ENCODE peak calls at places on chromosomes 12 and 14, in eight cellular contexts. One of them, this sample, is unnamed.

GRCh38 chr12:132342322-132342721 is 12.9 kb upstream of the GALNT9 start:
- DNase-seq in endothelial cell: peak; percentile 57
- DNase-seq in GM04503: no peak
- DNase-seq in stimulated activated naive CD8-positive, alpha-beta T cell treated with anti-CD3 and anti-CD28 coated beads, Interleukin-15, amount 100 ng/mL, for 72 hours: no peak
- DNase-seq in GM20000: no peak
- DNase-seq in foreskin fibroblast: no peak
- DNase-seq in lower leg skin: no peak
- DNase-seq in GM23338: peak; percentile 73
- DNase-seq in this sample: no peak

GRCh38 chr12:65156366-65156831 is 13.0 kb upstream of the LEMD3 start:
- DNase-seq in endothelial cell: no peak
- DNase-seq in lower leg skin: no peak
- DNase-seq in GM04503: no peak
- DNase-seq in stimulated activated naive CD8-positive, alpha-beta T cell treated with anti-CD3 and anti-CD28 coated beads, Interleukin-15, amount 100 ng/mL, for 72 hours: peak; percentile 20
- DNase-seq in GM23338: no peak
- DNase-seq in foreskin fibroblast: peak; percentile 10
- DNase-seq in GM20000: peak; percentile 54
- DNase-seq in this sample: peak; percentile 16

GRCh38 chr12:62785941-62786559 is 148.9 kb downstream of the PPM1H start:
- DNase-seq in lower leg skin: no peak
- DNase-seq in endothelial cell: peak; percentile 22
- DNase-seq in GM23338: no peak
- DNase-seq in GM04503: peak; percentile 87
- DNase-seq in foreskin fibroblast: peak; percentile 95
- DNase-seq in stimulated activated naive CD8-positive, alpha-beta T cell treated with anti-CD3 and anti-CD28 coated beads, Interleukin-15, amount 100 ng/mL, for 72 hours: no peak
- DNase-seq in GM20000: no peak
- DNase-seq in this sample: no peak

GRCh38 chr12:109827566-109828550 is 5.3 kb downstream of the TRPV4 start:
- DNase-seq in lower leg skin: peak; percentile 35
- DNase-seq in foreskin fibroblast: no peak
- DNase-seq in GM20000: no peak
- DNase-seq in GM04503: no peak
- DNase-seq in stimulated activated naive CD8-positive, alpha-beta T cell treated with anti-CD3 and anti-CD28 coated beads, Interleukin-15, amount 100 ng/mL, for 72 hours: no peak
- DNase-seq in endothelial cell: no peak
- DNase-seq in GM23338: no peak
- DNase-seq in this sample: no peak

GRCh38 chr12:68378859-68379628 is 46.9 kb upstream of the MDM1 start:
- DNase-seq in foreskin fibroblast: peak; percentile 52
- DNase-seq in GM23338: no peak
- DNase-seq in stimulated activated naive CD8-positive, alpha-beta T cell treated with anti-CD3 and anti-CD28 coated beads, Interleukin-15, amount 100 ng/mL, for 72 hours: no peak
- DNase-seq in endothelial cell: no peak
- DNase-seq in GM20000: no peak
- DNase-seq in lower leg skin: peak; percentile 37
- DNase-seq in GM04503: no peak
- DNase-seq in this sample: no peak

GRCh38 chr12:91743727-91744126 is 401.9 kb downstream of the BTG1 start:
- DNase-seq in GM04503: no peak
- DNase-seq in foreskin fibroblast: peak; percentile 13
- DNase-seq in GM20000: no peak
- DNase-seq in GM23338: no peak
- DNase-seq in stimulated activated naive CD8-positive, alpha-beta T cell treated with anti-CD3 and anti-CD28 coated beads, Interleukin-15, amount 100 ng/mL, for 72 hours: no peak
- DNase-seq in endothelial cell: no peak
- DNase-seq in lower leg skin: no peak
- DNase-seq in this sample: no peak

GRCh38 chr12:58463050-58463449 is 457.3 kb downstream of the LRIG3 start:
- DNase-seq in GM20000: no peak
- DNase-seq in GM23338: no peak
- DNase-seq in foreskin fibroblast: no peak
- DNase-seq in stimulated activated naive CD8-positive, alpha-beta T cell treated with anti-CD3 and anti-CD28 coated beads, Interleukin-15, amount 100 ng/mL, for 72 hours: no peak
- DNase-seq in GM04503: no peak
- DNase-seq in lower leg skin: no peak
- DNase-seq in endothelial cell: no peak
- DNase-seq in this sample: no peak

GRCh38 chr14:24566318-24566717 is 9.7 kb downstream of the CTSG start:
- DNase-seq in GM04503: no peak
- DNase-seq in endothelial cell: no peak
- DNase-seq in stimulated activated naive CD8-positive, alpha-beta T cell treated with anti-CD3 and anti-CD28 coated beads, Interleukin-15, amount 100 ng/mL, for 72 hours: no peak
- DNase-seq in lower leg skin: no peak
- DNase-seq in GM20000: no peak
- DNase-seq in foreskin fibroblast: no peak
- DNase-seq in GM23338: no peak
- DNase-seq in this sample: no peak

GRCh38 chr14:55129086-55129427 is at the start of gene LGALS3:
- DNase-seq in GM20000: peak; percentile 92
- DNase-seq in endothelial cell: peak; percentile 23
- DNase-seq in stimulated activated naive CD8-positive, alpha-beta T cell treated with anti-CD3 and anti-CD28 coated beads, Interleukin-15, amount 100 ng/mL, for 72 hours: no peak
- DNase-seq in GM04503: no peak
- DNase-seq in lower leg skin: peak; percentile 71
- DNase-seq in foreskin fibroblast: peak; percentile 88
- DNase-seq in GM23338: peak; percentile 78
- DNase-seq in this sample: peak; percentile 12

GRCh38 chr14:101113835-101114725 is 210.6 kb upstream of the RTL1 start:
- DNase-seq in GM23338: no peak
- DNase-seq in GM04503: no peak
- DNase-seq in lower leg skin: peak; percentile 4
- DNase-seq in foreskin fibroblast: no peak
- DNase-seq in GM20000: no peak
- DNase-seq in stimulated activated naive CD8-positive, alpha-beta T cell treated with anti-CD3 and anti-CD28 coated beads, Interleukin-15, amount 100 ng/mL, for 72 hours: no peak
- DNase-seq in endothelial cell: no peak
- DNase-seq in this sample: no peak

GRCh38 chr14:63659726-63660125 is 18.1 kb upstream of the WDR89 start:
- DNase-seq in stimulated activated naive CD8-positive, alpha-beta T cell treated with anti-CD3 and anti-CD28 coated beads, Interleukin-15, amount 100 ng/mL, for 72 hours: no peak
- DNase-seq in foreskin fibroblast: peak; percentile 6
- DNase-seq in GM23338: no peak
- DNase-seq in GM04503: no peak
- DNase-seq in endothelial cell: no peak
- DNase-seq in lower leg skin: no peak
- DNase-seq in GM20000: no peak
- DNase-seq in this sample: no peak

GRCh38 chr12:1171657-1172056 is 180.6 kb downstream of the ERC1 start:
- DNase-seq in GM04503: no peak
- DNase-seq in GM20000: no peak
- DNase-seq in foreskin fibroblast: peak; percentile 6
- DNase-seq in endothelial cell: no peak
- DNase-seq in lower leg skin: no peak
- DNase-seq in stimulated activated naive CD8-positive, alpha-beta T cell treated with anti-CD3 and anti-CD28 coated beads, Interleukin-15, amount 100 ng/mL, for 72 hours: no peak
- DNase-seq in GM23338: no peak
- DNase-seq in this sample: no peak

GRCh38 chr14:104288272-104288671 is 149.9 kb downstream of the KIF26A start:
- DNase-seq in foreskin fibroblast: no peak
- DNase-seq in GM04503: no peak
- DNase-seq in GM20000: no peak
- DNase-seq in lower leg skin: no peak
- DNase-seq in GM23338: no peak
- DNase-seq in stimulated activated naive CD8-positive, alpha-beta T cell treated with anti-CD3 and anti-CD28 coated beads, Interleukin-15, amount 100 ng/mL, for 72 hours: no peak
- DNase-seq in endothelial cell: no peak
- DNase-seq in this sample: no peak

GRCh38 chr14:72172075-72172474 is 239.8 kb downstream of the RGS6 start:
- DNase-seq in GM04503: no peak
- DNase-seq in GM20000: no peak
- DNase-seq in stimulated activated naive CD8-positive, alpha-beta T cell treated with anti-CD3 and anti-CD28 coated beads, Interleukin-15, amount 100 ng/mL, for 72 hours: no peak
- DNase-seq in GM23338: no peak
- DNase-seq in lower leg skin: no peak
- DNase-seq in foreskin fibroblast: no peak
- DNase-seq in endothelial cell: no peak
- DNase-seq in this sample: no peak

GRCh38 chr12:125773033-125773432 is 707.8 kb downstream of the AACS start:
- DNase-seq in GM04503: no peak
- DNase-seq in lower leg skin: no peak
- DNase-seq in GM23338: peak; percentile 86
- DNase-seq in endothelial cell: no peak
- DNase-seq in foreskin fibroblast: no peak
- DNase-seq in stimulated activated naive CD8-positive, alpha-beta T cell treated with anti-CD3 and anti-CD28 coated beads, Interleukin-15, amount 100 ng/mL, for 72 hours: peak; percentile 4
- DNase-seq in GM20000: peak; percentile 32
- DNase-seq in this sample: no peak

This sample was measured in stimulated activated naive B cell treated with anti-CD40 and anti-IgM and Interleukin-4, amounts not matched to agents 10 μg/mL and 1 μg/mL and 100 μg/mL, for 72 hours.